ENCODE peak calls at places on chromosomes 16 and 17, in four cellular contexts. One of them, this sample, is unnamed.

GRCh38 chr17:304461-304860 is 48.1 kb downstream of the RPH3AL start:
- DNase-seq in H1: no peak
- DNase-seq in HepG2: no peak
- DNase-seq in K562: no peak
- DNase-seq in this sample: no peak

GRCh38 chr16:81443688-81444447 is 740 bp upstream of the CMIP start:
- DNase-seq in H1: no peak
- DNase-seq in HepG2: no peak
- DNase-seq in K562: peak
- DNase-seq in this sample: no peak

GRCh38 chr17:49694847-49695697 is 12.7 kb downstream of the SLC35B1 start:
- DNase-seq in H1: no peak
- DNase-seq in HepG2: peak
- DNase-seq in K562: peak
- DNase-seq in this sample: peak

GRCh38 chr17:2849327-2849670 is 53.1 kb downstream of the RAP1GAP2 start:
- DNase-seq in H1: no peak
- DNase-seq in HepG2: no peak
- DNase-seq in K562: no peak
- DNase-seq in this sample: no peak

GRCh38 chr16:50292566-50292948 is 26.2 kb downstream of the ADCY7 start:
- DNase-seq in H1: no peak
- DNase-seq in HepG2: no peak
- DNase-seq in K562: no peak
- DNase-seq in this sample: no peak

GRCh38 chr16:89343501-89344291 is 126.2 kb downstream of the ZNF778 start:
- DNase-seq in H1: no peak
- DNase-seq in HepG2: no peak
- DNase-seq in K562: no peak
- DNase-seq in this sample: no peak

GRCh38 chr16:534856-535445 is 7.4 kb downstream of the CAPN15 start:
- DNase-seq in H1: no peak
- DNase-seq in HepG2: no peak
- DNase-seq in K562: no peak
- DNase-seq in this sample: no peak

GRCh38 chr16:49634235-49635008 is 221.5 kb downstream of the ZNF423 start:
- DNase-seq in H1: no peak
- DNase-seq in HepG2: no peak
- DNase-seq in K562: no peak
- DNase-seq in this sample: no peak

GRCh38 chr16:52066951-52067350 is 480.0 kb downstream of the TOX3 start:
- DNase-seq in H1: no peak
- DNase-seq in HepG2: no peak
- DNase-seq in K562: no peak
- DNase-seq in this sample: no peak

GRCh38 chr17:27532269-27533067 is 76.2 kb downstream of the KSR1 start:
- DNase-seq in H1: no peak
- DNase-seq in HepG2: peak
- DNase-seq in K562: no peak
- DNase-seq in this sample: no peak

GRCh38 chr16:23874613-23875294 is 39.0 kb downstream of the PRKCB start:
- DNase-seq in H1: no peak
- DNase-seq in HepG2: no peak
- DNase-seq in K562: no peak
- DNase-seq in this sample: no peak

GRCh38 chr17:70366421-70366820 is 197.1 kb downstream of the KCNJ2 start:
- DNase-seq in H1: peak
- DNase-seq in HepG2: no peak
- DNase-seq in K562: no peak
- DNase-seq in this sample: no peak

GRCh38 chr17:30200086-30200485 is 35.4 kb downstream of the SLC6A4 start:
- DNase-seq in H1: no peak
- DNase-seq in HepG2: no peak
- DNase-seq in K562: no peak
- DNase-seq in this sample: no peak
- TF ChIP-seq JUN in H1: no peak
- TF ChIP-seq JUN in HepG2: no peak
- TF ChIP-seq JUN in K562: no peak
- TF ChIP-seq JUN in this sample: no peak

GRCh38 chr17:19539040-19539399 is 5.4 kb downstream of the SLC47A1 start:
- DNase-seq in H1: no peak
- DNase-seq in HepG2: no peak
- DNase-seq in K562: no peak
- DNase-seq in this sample: no peak
- TF ChIP-seq POLR2AphosphoS5 in H1: no peak
- TF ChIP-seq POLR2AphosphoS5 in HepG2: no peak
- TF ChIP-seq POLR2AphosphoS5 in K562: no peak
- TF ChIP-seq POLR2AphosphoS5 in this sample: no peak

DNA sequence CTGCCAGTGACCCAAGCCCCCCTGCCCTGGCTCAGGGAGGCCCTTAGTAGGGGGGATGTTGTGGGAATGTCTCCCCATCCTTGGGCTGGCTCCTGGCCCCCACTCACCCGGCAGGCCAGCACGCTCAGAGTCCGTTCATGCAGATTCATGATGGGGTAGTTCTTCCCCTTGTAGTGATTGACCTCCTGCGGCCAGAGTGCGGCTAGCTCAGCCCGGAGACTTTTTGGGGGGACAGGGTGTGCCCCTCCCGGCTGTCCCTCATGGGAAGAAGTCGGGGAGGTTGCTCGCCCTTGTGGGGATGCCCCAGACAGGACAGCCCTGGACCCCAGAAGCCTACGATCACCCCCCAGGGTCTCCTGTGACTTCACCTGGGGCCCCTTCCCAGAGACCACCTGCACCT is 4.0 kb downstream of the NPB start:
- DNase-seq in H1: no peak
- DNase-seq in HepG2: no peak
- DNase-seq in K562: no peak
- DNase-seq in this sample: no peak
- TF ChIP-seq JUN in H1: no peak
- TF ChIP-seq JUN in HepG2: no peak
- TF ChIP-seq JUN in K562: no peak
- TF ChIP-seq JUN in this sample: no peak

GRCh38 chr16:73473713-73474112 is 425.8 kb upstream of the ZFHX3 start:
- DNase-seq in H1: no peak
- DNase-seq in HepG2: no peak
- DNase-seq in K562: no peak
- DNase-seq in this sample: no peak
- TF ChIP-seq POLR2AphosphoS5 in H1: no peak
- TF ChIP-seq POLR2AphosphoS5 in HepG2: no peak
- TF ChIP-seq POLR2AphosphoS5 in K562: no peak
- TF ChIP-seq POLR2AphosphoS5 in this sample: no peak

GRCh38 chr17:7045492-7046126 is 1.7 kb upstream of the SLC16A11 start:
- DNase-seq in H1: no peak
- DNase-seq in HepG2: peak
- DNase-seq in K562: peak
- DNase-seq in this sample: peak
- TF ChIP-seq JUN in H1: no peak
- TF ChIP-seq JUN in HepG2: no peak
- TF ChIP-seq JUN in K562: no peak
- TF ChIP-seq JUN in this sample: no peak